ENCODE peak calls at places on chromosomes 7 and 10, in nine cellular contexts. D is GM23338, H is left ventricle myocardium inferior, Z is adrenal gland, X is BJ, Y is thyroid gland, O is PC-9, F is Peyer's patch, Q is A673. G is an unnamed sample. For H3K36me3, the result is how much of the 10 kb centered on the place peaks cover.

GRCh38 chr10:30630571-30630970 is 1.0 kb upstream of the LYZL2 start:
- DNase-seq in D (no peak), H (no peak), Z (no peak), X (no peak), Y (no peak), O (no peak), F (no peak), Q (no peak), G (peak)

GRCh38 chr10:43861966-43862751 is 213.5 kb upstream of the ZNF32 start:
- DNase-seq in D (no peak), H (no peak), Z (no peak), X (peak), Y (no peak), O (no peak), F (no peak), Q (no peak), G (no peak)

GRCh38 chr10:124018886-124019525 is 74.4 kb downstream of the CHST15 start:
- DNase-seq in D (no peak), H (no peak), Z (no peak), X (no peak), Y (no peak), O (no peak), F (no peak), Q (no peak), G (no peak)

GRCh38 chr7:135372222-135372621 is 137.7 kb downstream of the CNOT4 start:
- DNase-seq in D (no peak), H (no peak), Z (no peak), X (no peak), Y (no peak), O (no peak), F (no peak), Q (no peak), G (no peak)

GRCh38 chr10:132023092-132023811 is 41.5 kb upstream of the BNIP3 start:
- DNase-seq in D (peak), H (peak), Z (peak), X (peak), Y (peak), O (no peak), F (peak), Q (peak), G (peak)

GRCh38 chr10:66405566-66405965 is 520.3 kb upstream of the LRRTM3 start:
- DNase-seq in D (no peak), H (no peak), Z (no peak), X (no peak), Y (no peak), O (no peak), F (no peak), Q (no peak), G (peak)

GRCh38 chr7:12244694-12245093 is 33.6 kb downstream of the TMEM106B start:
- DNase-seq in D (no peak), H (no peak), Z (no peak), X (no peak), Y (no peak), O (no peak), F (no peak), Q (no peak), G (no peak)

GRCh38 chr7:1961776-1962276 is 270.9 kb downstream of the MAD1L1 start:
- DNase-seq in D (no peak), H (no peak), Z (no peak), X (peak), Y (no peak), O (peak), F (no peak), Q (no peak), G (peak)

GRCh38 chr7:43678315-43678714 is 51.0 kb downstream of the COA1 start:
- DNase-seq in D (no peak), H (no peak), Z (no peak), X (no peak), Y (no peak), O (no peak), F (no peak), Q (no peak), G (no peak)

GRCh38 chr7:44155191-44156185 is 14.4 kb upstream of the MYL7 start:
- DNase-seq in D (no peak), H (no peak), Z (no peak), X (no peak), Y (no peak), O (no peak), F (no peak), Q (no peak), G (no peak)

GRCh38 chr7:144730224-144730623 is 105.6 kb downstream of the TPK1 start:
- DNase-seq in D (no peak), H (no peak), Z (no peak), X (no peak), Y (no peak), O (no peak), F (no peak), Q (no peak), G (no peak)

GRCh38 chr10:34216348-34216908 is 598.7 kb downstream of the PARD3 start:
- DNase-seq in D (no peak), H (no peak), Z (no peak), X (no peak), Y (no peak), O (no peak), F (no peak), Q (peak), G (no peak)

GRCh38 chr7:75776295-75776971 is 4.4 kb upstream of the CCL26 start:
- DNase-seq in D (no peak), H (no peak), Z (no peak), X (peak), Y (no peak), O (peak), F (no peak), Q (peak), G (peak)

GRCh38 chr10:77873558-77874380 is 52.8 kb downstream of the DLG5 start:
- DNase-seq in D (no peak), H (no peak), Z (peak), X (peak), Y (peak), O (peak), F (peak), Q (peak), G (peak)

GRCh38 chr10:49106451-49106850 is 8.9 kb downstream of the VSTM4 start:
- DNase-seq in D (no peak), H (peak), Z (no peak), X (no peak), Y (peak), O (no peak), F (no peak), Q (no peak), G (no peak)

GRCh38 chr10:133364645-133365431 is 7.0 kb upstream of the FUOM start:
- DNase-seq in D (no peak), H (no peak), Z (no peak), X (no peak), Y (no peak), O (no peak), F (no peak), Q (no peak), G (no peak)

GRCh38 chr10:94490789-94491039 is 54.9 kb upstream of the HELLS start:
- DNase-seq in D (no peak), H (no peak), Z (no peak), X (no peak), Y (no peak), O (no peak), F (no peak), Q (no peak), G (no peak)
- TF ChIP-seq CTCF in D (no peak), H (no peak), Z (no peak), X (no peak), Y (no peak), O (no peak), F (no peak), Q (no peak), G (no peak)

DNA sequence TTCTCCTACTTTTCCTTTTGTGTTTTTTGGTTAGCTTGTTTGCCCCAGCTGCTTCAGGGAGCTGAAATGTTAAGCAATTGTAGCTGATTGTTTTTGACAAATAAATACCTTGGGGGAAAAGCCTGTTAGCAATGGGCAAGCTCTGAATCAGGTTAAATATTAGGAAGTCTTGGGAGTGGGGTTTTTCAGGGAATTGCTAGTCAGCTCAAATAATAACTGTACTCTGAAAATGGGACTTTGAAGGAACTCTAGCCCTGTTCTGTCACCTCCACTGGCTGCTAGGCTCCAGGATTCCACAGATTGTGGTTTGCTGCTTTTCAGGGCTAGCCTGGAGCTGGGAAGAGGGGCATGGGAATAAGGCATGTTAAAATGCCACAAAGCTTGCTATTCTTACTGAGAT is 39.5 kb downstream of the ADK start:
- DNase-seq in D (no peak), H (no peak), Z (no peak), X (no peak), Y (no peak), O (peak), F (no peak), Q (no peak), G (no peak)
- H3K4me3 ChIP-seq in D (no peak), H (peak), Z (no peak), X (no peak), Y (no peak), O (peak), F (no peak), Q (peak), G (peak)

DNA sequence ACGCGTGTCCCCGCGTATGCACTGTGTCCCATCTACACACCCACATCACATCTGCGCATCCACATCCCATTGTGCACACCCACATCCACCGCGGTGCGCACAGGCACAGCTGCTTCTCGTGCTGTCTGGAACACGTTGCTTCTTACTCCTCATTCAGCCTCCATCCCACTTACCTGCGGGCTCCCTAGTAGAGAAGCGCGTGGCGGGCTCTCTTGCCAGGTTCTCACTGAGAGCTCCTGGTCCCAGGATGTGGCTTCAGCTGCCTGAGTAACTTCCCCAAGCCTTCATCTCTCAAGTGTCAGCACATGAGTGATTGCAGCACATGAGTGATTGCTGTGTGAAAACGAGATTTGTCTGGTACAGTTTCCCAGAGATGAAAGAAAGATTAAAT is 117.8 kb downstream of the TRRAP start:
- DNase-seq in D (no peak), H (no peak), Z (no peak), X (no peak), Y (no peak), O (no peak), F (no peak), Q (no peak), G (no peak)
- H3K36me3 ChIP-seq in D (under half), H (half or more), Z (half or more), X (under half), Y (under half), O (under half), F (half or more), Q (under half), G (under half)

GRCh38 chr10:111221682-111222470 is 145.0 kb downstream of the ADRA2A start:
- DNase-seq in D (no peak), H (no peak), Z (no peak), X (no peak), Y (no peak), O (no peak), F (no peak), Q (no peak), G (no peak)
- TF ChIP-seq CTCF in D (no peak), H (no peak), Z (no peak), X (no peak), Y (no peak), O (no peak), F (no peak), Q (no peak), G (no peak)

GRCh38 chr10:119536508-119536837 is 6.0 kb downstream of the RGS10 start:
- DNase-seq in D (no peak), H (no peak), Z (no peak), X (no peak), Y (no peak), O (no peak), F (no peak), Q (no peak), G (no peak)

GRCh38 chr10:119537953-119538630 is 4.4 kb downstream of the RGS10 start:
- DNase-seq in D (no peak), H (no peak), Z (no peak), X (no peak), Y (no peak), O (no peak), F (no peak), Q (no peak), G (no peak)

GRCh38 chr10:119535310-119535709 is 7.2 kb downstream of the RGS10 start:
- DNase-seq in D (no peak), H (no peak), Z (no peak), X (no peak), Y (no peak), O (no peak), F (no peak), Q (no peak), G (no peak)

GRCh38 chr10:119533473-119533872 is 9.0 kb downstream of the RGS10 start:
- DNase-seq in D (no peak), H (no peak), Z (no peak), X (no peak), Y (no peak), O (peak), F (no peak), Q (no peak), G (no peak)

GRCh38 chr10:119535837-119536507 is 6.5 kb downstream of the RGS10 start:
- DNase-seq in D (no peak), H (no peak), Z (no peak), X (no peak), Y (no peak), O (no peak), F (no peak), Q (no peak), G (no peak)
- H3K4me3 ChIP-seq in D (no peak), H (no peak), Z (no peak), X (no peak), Y (no peak), O (no peak), F (no peak), Q (no peak), G (no peak)

DNA sequence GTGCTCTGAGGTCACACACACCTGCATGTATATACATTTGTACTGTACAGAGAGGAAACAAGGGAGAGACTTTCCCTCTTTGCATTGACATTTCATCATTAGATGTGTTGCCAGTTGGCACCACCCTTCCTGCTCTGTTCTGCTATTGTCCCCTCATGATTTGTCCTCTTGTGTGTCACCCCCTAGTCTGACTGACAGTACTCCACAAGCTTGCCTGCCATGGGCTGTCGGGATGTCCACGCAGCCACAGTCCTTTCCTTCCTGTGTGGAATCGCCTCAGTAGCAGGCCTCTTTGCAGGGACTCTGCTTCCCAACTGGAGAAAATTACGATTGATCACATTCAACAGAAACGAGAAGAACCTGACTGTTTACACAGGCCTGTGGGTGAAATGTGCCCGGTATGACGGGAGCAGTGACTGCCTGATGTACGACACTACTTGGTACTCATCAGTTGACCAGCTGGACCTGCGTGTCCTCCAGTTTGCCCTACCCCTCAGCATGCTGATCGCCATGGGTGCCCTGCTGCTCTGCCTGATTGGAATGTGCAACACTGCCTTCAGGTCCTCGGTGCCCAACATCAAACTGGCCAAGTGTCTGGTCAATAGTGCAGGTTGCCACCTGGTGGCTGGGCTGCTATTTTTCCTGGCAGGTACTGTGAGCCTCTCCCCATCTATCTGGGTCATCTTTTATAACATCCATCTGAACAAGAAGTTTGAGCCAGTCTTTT is 9.4 kb downstream of the CLDN12 start:
- DNase-seq in D (peak), H (no peak), Z (no peak), X (no peak), Y (peak), O (no peak), F (no peak), Q (peak), G (peak)
- H3K36me3 ChIP-seq in D (under half), H (half or more), Z (under half), X (under half), Y (under half), O (under half), F (under half), Q (under half), G (under half)

GRCh38 chr7:157792954-157793353 is 456.1 kb downstream of the DNAJB6 start:
- DNase-seq in D (no peak), H (no peak), Z (no peak), X (no peak), Y (no peak), O (no peak), F (no peak), Q (no peak), G (no peak)
- TF ChIP-seq CTCF in D (no peak), H (no peak), Z (no peak), X (no peak), Y (no peak), O (no peak), F (no peak), Q (no peak), G (no peak)

GRCh38 chr7:148927141-148927540 is 43.0 kb upstream of the EZH2 start:
- DNase-seq in D (no peak), H (no peak), Z (no peak), X (no peak), Y (no peak), O (no peak), F (no peak), Q (no peak), G (no peak)
- H3K4me3 ChIP-seq in D (no peak), H (no peak), Z (no peak), X (no peak), Y (no peak), O (no peak), F (no peak), Q (no peak), G (no peak)

G was measured in bronchial epithelial cell.